ENCODE peak calls at places on chromosomes 11 and 22, in eight cellular contexts. J is progenitor cell of endocrine pancreas, G is Calu3, F is AG09309, W is HCT116, L is endodermal cell, E is B cell, Y is neural crest cell. C is an unnamed sample.

GRCh38 chr11:115921540-115921939 is 417.3 kb upstream of the CADM1 start:
- DNase-seq in F (no peak), Y (no peak), J (no peak), E (no peak), G (no peak), L (no peak), W (no peak), C (no peak)

GRCh38 chr11:79864882-79865281 is 424.1 kb upstream of the TENM4 start:
- DNase-seq in G (no peak), W (no peak), L (no peak), E (no peak), J (no peak), F (no peak), Y (no peak), C (no peak)

GRCh38 chr22:20793386-20794131 is 19.6 kb downstream of the SERPIND1 start:
- DNase-seq in G (no peak), L (no peak), F (no peak), J (no peak), E (no peak), W (no peak), Y (no peak), C (no peak)

GRCh38 chr22:50047346-50047745 is 10.8 kb downstream of the TTLL8 start:
- DNase-seq in Y (no peak), L (no peak), E (peak; percentile 35), F (no peak), G (no peak), W (no peak), J (no peak), C (no peak)

GRCh38 chr11:72008728-72009127 is 10.0 kb downstream of the IL18BP start:
- DNase-seq in W (no peak), E (no peak), J (no peak), Y (no peak), G (no peak), F (no peak), L (no peak), C (no peak)

GRCh38 chr11:33861366-33861765 is 30.5 kb downstream of the LMO2 start:
- DNase-seq in G (no peak), J (no peak), F (no peak), W (no peak), Y (no peak), E (no peak), L (no peak), C (no peak)

GRCh38 chr11:102757823-102758549 is 22.4 kb downstream of the MMP10 start:
- DNase-seq in Y (no peak), L (no peak), J (no peak), E (no peak), F (peak; percentile 21), G (no peak), W (no peak), C (no peak)

GRCh38 chr11:102637731-102638130 is 12.6 kb upstream of the MMP20 start:
- DNase-seq in L (no peak), G (peak; percentile 39), J (no peak), F (no peak), W (no peak), E (no peak), Y (no peak), C (no peak)

GRCh38 chr22:41768420-41768819 is 32.1 kb upstream of the CCDC134 start:
- DNase-seq in F (no peak), J (no peak), L (no peak), W (no peak), Y (no peak), E (no peak), G (no peak), C (no peak)

GRCh38 chr22:25219948-25220442 is 556 bp downstream of the CRYBB2 start:
- DNase-seq in J (no peak), F (no peak), G (no peak), E (no peak), L (no peak), W (no peak), Y (no peak), C (no peak)

GRCh38 chr11:12787847-12788246 is 113.6 kb downstream of the TEAD1 start:
- DNase-seq in J (no peak), Y (no peak), G (no peak), E (no peak), F (no peak), W (no peak), L (no peak), C (no peak)

GRCh38 chr11:130891326-130891725 is 25.0 kb downstream of the SNX19 start:
- DNase-seq in Y (no peak), J (no peak), W (no peak), E (no peak), G (no peak), L (no peak), F (no peak), C (no peak)

GRCh38 chr22:48758905-48759875 is 1068.5 kb downstream of the BRD1 start:
- DNase-seq in W (no peak), E (no peak), G (no peak), F (no peak), Y (no peak), L (peak; percentile 25), J (peak; percentile 8), C (no peak)

GRCh38 chr11:69666261-69666660 is 8.9 kb downstream of the LTO1 start:
- DNase-seq in Y (no peak), W (no peak), E (peak; percentile 34), F (no peak), L (no peak), J (no peak), G (no peak), C (no peak)

GRCh38 chr22:30296324-30296723 is 7.0 kb upstream of the CASTOR1 start:
- DNase-seq in W (no peak), F (no peak), E (no peak), Y (no peak), L (no peak), J (no peak), G (no peak), C (no peak)

GRCh38 chr11:74646964-74647363 is 54.6 kb downstream of the POLD3 start:
- DNase-seq in G (no peak), E (no peak), J (no peak), F (no peak), W (no peak), Y (no peak), L (no peak), C (no peak)

GRCh38 chr11:7654094-7654742 is 19.1 kb downstream of the CYB5R2 start:
- DNase-seq in J (no peak), Y (no peak), L (no peak), W (no peak), E (no peak), F (no peak), G (no peak), C (no peak)

GRCh38 chr11:57325735-57326048 is 940 bp upstream of the TNKS1BP1 start:
- DNase-seq in J (no peak), G (no peak), F (no peak), W (no peak), Y (no peak), L (no peak), E (no peak), C (no peak)

GRCh38 chr11:132289590-132290256 is 919.3 kb downstream of the NTM start:
- DNase-seq in E (no peak), F (no peak), L (no peak), Y (no peak), G (no peak), J (no peak), W (no peak), C (no peak)

GRCh38 chr22:17824452-17824851 is 50.2 kb upstream of the BID start:
- DNase-seq in F (no peak), G (no peak), J (no peak), E (no peak), W (no peak), Y (no peak), L (no peak), C (no peak)

GRCh38 chr22:17842386-17842785 is 68.1 kb upstream of the BID start:
- DNase-seq in E (peak; percentile 52), L (no peak), J (no peak), F (no peak), G (no peak), W (no peak), Y (no peak), C (peak; percentile 39)

GRCh38 chr11:78190871-78191538 is 2.3 kb downstream of the USP35 start:
- DNase-seq in J (no peak), W (no peak), E (no peak), G (no peak), Y (no peak), L (no peak), F (no peak), C (no peak)

DNA sequence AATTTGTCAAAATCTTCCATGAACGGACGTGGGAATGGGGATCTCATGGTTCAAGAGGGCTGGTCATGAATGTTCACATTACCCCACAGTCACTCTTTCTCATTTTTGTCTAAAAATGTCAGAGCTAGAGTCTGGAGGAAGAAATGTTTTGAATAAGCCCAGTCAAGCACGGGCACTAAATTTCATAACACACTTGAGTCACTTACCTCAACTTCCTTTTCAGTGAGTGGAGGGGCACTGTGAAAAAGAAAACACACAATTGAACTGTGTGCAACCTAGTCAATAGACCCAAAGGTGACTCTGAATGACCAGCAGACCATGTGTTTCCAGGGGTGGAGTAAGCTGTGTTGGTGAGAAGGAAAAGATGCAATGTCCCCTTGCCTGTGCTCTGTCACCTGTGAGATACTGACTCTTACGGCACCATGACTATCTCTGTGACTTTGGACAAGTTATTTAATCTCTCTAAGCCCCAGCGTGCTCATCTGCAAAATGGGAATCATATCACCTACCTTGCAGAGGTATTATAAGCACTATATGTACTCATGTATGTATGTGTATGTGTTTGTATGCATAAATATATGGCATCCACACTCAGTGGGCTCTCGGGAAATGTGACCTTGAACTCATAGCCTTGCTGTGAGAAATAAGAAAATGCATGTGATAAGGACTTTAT is 38.2 kb upstream of the LYVE1 start:
- DNase-seq in Y (no peak), J (no peak), E (no peak), L (no peak), G (no peak), W (no peak), F (peak; percentile 28), C (peak; percentile 33)
- TF ChIP-seq CTCF in Y (no peak), J (no peak), E (no peak), L (no peak), G (no peak), W (no peak), F (no peak), C (no peak)

GRCh38 chr11:35617316-35617686 is 959 bp upstream of the FJX1 start:
- DNase-seq in Y (no peak), E (no peak), L (no peak), J (no peak), W (no peak), G (no peak), F (no peak), C (no peak)
- TF ChIP-seq CTCF in Y (no peak), E (no peak), L (no peak), J (no peak), W (no peak), G (no peak), F (no peak), C (no peak)

GRCh38 chr11:6099577-6099976 is 7.9 kb upstream of the OR56B4 start:
- DNase-seq in G (no peak), W (no peak), J (no peak), L (peak; percentile 64), E (no peak), F (no peak), Y (no peak), C (no peak)

GRCh38 chr11:6095798-6096197 is 11.7 kb upstream of the OR56B4 start:
- DNase-seq in W (no peak), L (no peak), G (no peak), E (no peak), J (no peak), F (no peak), Y (no peak), C (no peak)

GRCh38 chr11:6096417-6096816 is 11.1 kb upstream of the OR56B4 start:
- DNase-seq in F (no peak), E (no peak), J (no peak), Y (no peak), L (no peak), G (no peak), W (no peak), C (no peak)
- TF ChIP-seq CTCF in F (no peak), E (no peak), J (no peak), Y (no peak), L (peak; percentile 22), G (no peak), W (no peak), C (no peak)

GRCh38 chr11:63427971-63428508 is 58.5 kb downstream of the SLC22A9 start:
- DNase-seq in Y (no peak), W (no peak), E (no peak), L (peak; percentile 45), G (no peak), F (no peak), J (no peak), C (no peak)
- TF ChIP-seq CTCF in Y (no peak), W (no peak), E (no peak), L (peak; percentile 61), G (no peak), F (no peak), J (no peak), C (no peak)